ENCODE peak calls at places on chromosome 4, in seven cellular contexts. G is mucosa of descending colon; S is pancreas; V is RWPE2; T is IMR-90; W is CD8-positive, alpha-beta T cell; J is fibroblast of lung. I is an unnamed sample.
A peak's percentile ranks its signal among the peaks of the same experiment; 100 is the strongest.

GRCh38 chr4:89049853-89050252 is 7.1 kb downstream of the FAM13A start:
- DNase-seq in J (no peak), G (no peak), V (no peak), T (no peak), S (no peak), W (no peak), I (no peak)

GRCh38 chr4:1683903-1684755 is at the start of gene FAM53A:
- DNase-seq in G (peak; percentile 99), J (peak; percentile 73), V (peak; percentile 80), S (peak; percentile 94), W (peak; percentile 96), T (peak; percentile 78), I (no peak)

GRCh38 chr4:122525865-122526264 is 69.3 kb upstream of the IL2 start:
- DNase-seq in J (no peak), G (no peak), T (no peak), S (no peak), W (no peak), V (no peak), I (no peak)

GRCh38 chr4:169005453-169006099 is 4.5 kb downstream of the CBR4 start:
- DNase-seq in G (no peak), S (no peak), V (no peak), J (no peak), T (peak; percentile 35), W (no peak), I (no peak)

GRCh38 chr4:46254788-46255187 is 130.9 kb upstream of the GABRG1 start:
- DNase-seq in T (peak; percentile 38), W (no peak), J (peak; percentile 38), V (no peak), G (no peak), S (no peak), I (peak; percentile 10)

GRCh38 chr4:100977746-100978397 is 369.5 kb downstream of the PPP3CA start:
- DNase-seq in W (no peak), J (peak; percentile 80), S (no peak), V (no peak), G (no peak), T (no peak), I (no peak)

GRCh38 chr4:68361146-68361589 is 11.3 kb upstream of the YTHDC1 start:
- DNase-seq in S (no peak), G (no peak), T (peak; percentile 70), W (no peak), V (peak; percentile 74), J (peak; percentile 62), I (peak; percentile 96)

GRCh38 chr4:130197946-130198345 is 1102.0 kb downstream of the C4orf33 start:
- DNase-seq in S (no peak), T (no peak), J (no peak), G (no peak), V (no peak), W (no peak), I (no peak)

GRCh38 chr4:76624271-76624681 is 189.2 kb downstream of the SHROOM3 start:
- DNase-seq in G (no peak), W (no peak), T (peak; percentile 94), V (no peak), J (peak; percentile 98), S (peak; percentile 75), I (peak; percentile 50)

GRCh38 chr4:6999172-7000086 is 43.7 kb upstream of the TADA2B start:
- DNase-seq in J (no peak), G (no peak), T (no peak), V (peak; percentile 90), S (no peak), W (no peak), I (peak; percentile 93)

GRCh38 chr4:24212642-24213041 is 322.8 kb upstream of the PPARGC1A start:
- DNase-seq in J (no peak), W (no peak), G (no peak), T (no peak), V (no peak), S (no peak), I (no peak)

GRCh38 chr4:26021417-26022345 is 107.7 kb downstream of the SMIM20 start:
- DNase-seq in J (peak; percentile 56), W (no peak), V (no peak), G (no peak), S (no peak), T (no peak), I (no peak)

GRCh38 chr4:110208419-110208818 is 10.0 kb upstream of the ELOVL6 start:
- DNase-seq in G (no peak), J (no peak), T (no peak), W (no peak), V (no peak), S (no peak), I (no peak)

GRCh38 chr4:170589597-170590191 is 499.9 kb upstream of the AADAT start:
- DNase-seq in T (no peak), G (no peak), V (no peak), S (no peak), J (peak; percentile 14), W (no peak), I (peak; percentile 27)

GRCh38 chr4:86554641-86555040 is 39.5 kb upstream of the PTPN13 start:
- DNase-seq in J (peak; percentile 26), S (no peak), G (no peak), V (no peak), T (no peak), W (no peak), I (no peak)

GRCh38 chr4:123826896-123827295 is 430.3 kb downstream of the SPRY1 start:
- DNase-seq in S (no peak), V (no peak), G (no peak), J (peak; percentile 79), W (no peak), T (peak; percentile 66), I (peak; percentile 49)

GRCh38 chr4:173370130-173370476 is 651 bp upstream of the SAP30 start:
- DNase-seq in T (no peak), W (no peak), G (peak; percentile 78), S (no peak), J (no peak), V (no peak), I (no peak)

GRCh38 chr4:24794916-24795665 is at the start of gene SOD3:
- DNase-seq in T (peak; percentile 86), V (no peak), J (peak; percentile 91), W (no peak), G (peak; percentile 84), S (peak; percentile 85), I (no peak)

GRCh38 chr4:139311909-139312308 is 9.6 kb upstream of the NDUFC1 start:
- DNase-seq in G (no peak), W (no peak), T (no peak), J (no peak), V (no peak), S (no peak), I (no peak)

GRCh38 chr4:8364141-8364540 is 76.4 kb downstream of the ACOX3 start:
- DNase-seq in W (no peak), S (no peak), T (no peak), G (no peak), V (no peak), J (no peak), I (no peak)

GRCh38 chr4:75633846-75634245 is 3.5 kb upstream of the CDKL2 start:
- DNase-seq in J (peak; percentile 85), T (peak; percentile 40), W (no peak), V (no peak), G (no peak), S (no peak), I (peak; percentile 75)

GRCh38 chr4:30714408-30715031 is 5.6 kb upstream of the PCDH7 start:
- DNase-seq in G (peak; percentile 33), J (peak; percentile 62), V (no peak), W (no peak), T (peak; percentile 59), S (peak; percentile 55), I (no peak)

GRCh38 chr4:168522829-168523228 is 26.0 kb downstream of the PALLD start:
- DNase-seq in V (no peak), J (no peak), T (peak; percentile 31), S (no peak), W (no peak), G (no peak), I (no peak)

GRCh38 chr4:159871141-159871540 is 768.3 kb downstream of the RAPGEF2 start:
- DNase-seq in V (no peak), S (no peak), G (no peak), W (no peak), T (no peak), J (peak; percentile 70), I (peak; percentile 23)

GRCh38 chr4:75990129-75990528 is 616 bp downstream of the SDAD1 start:
- DNase-seq in W (no peak), J (peak; percentile 14), V (no peak), G (no peak), T (peak; percentile 15), S (no peak), I (no peak)

GRCh38 chr4:185120631-185120946 is 22.5 kb upstream of the SLC25A4 start:
- DNase-seq in G (no peak), V (no peak), T (no peak), W (no peak), S (no peak), J (no peak), I (no peak)

GRCh38 chr4:110344165-110344564 is 131.8 kb upstream of the ENPEP start:
- DNase-seq in W (no peak), T (no peak), G (no peak), J (no peak), V (no peak), S (no peak), I (no peak)

GRCh38 chr4:108116423-108117168 is 52.1 kb downstream of the LEF1 start:
- DNase-seq in S (no peak), T (no peak), G (no peak), W (no peak), J (no peak), V (no peak), I (no peak)
- H3K4me1 ChIP-seq in S (no peaks in the 10 kb centered on the region), T (no peaks in the 10 kb centered on the region), G (peaks cover 3% of the 10 kb centered on the region), W (peaks cover 98% of the 10 kb centered on the region), J (no peaks in the 10 kb centered on the region), V (no peaks in the 10 kb centered on the region), I (no peaks in the 10 kb centered on the region)

DNA sequence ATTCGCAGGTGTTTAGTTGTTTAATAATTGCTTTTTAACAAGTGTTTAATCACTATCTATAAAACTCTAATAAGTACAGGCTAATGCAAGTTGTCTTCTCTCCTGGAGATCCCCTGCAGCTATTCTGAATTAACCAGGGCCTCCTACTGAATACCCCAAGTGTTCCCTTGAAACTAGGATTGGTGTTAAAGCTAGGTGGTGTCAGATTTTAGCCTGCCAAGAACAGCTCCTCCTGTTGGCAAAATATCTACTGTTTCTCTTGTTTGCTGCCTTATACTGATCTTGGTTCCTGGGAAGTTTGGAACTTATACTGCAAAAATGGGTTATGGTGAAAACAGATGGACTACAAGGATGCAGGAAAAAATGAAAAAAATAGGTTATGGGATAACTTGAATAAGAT is 26.1 kb upstream of the TMEM154 start:
- DNase-seq in S (no peak), V (no peak), W (no peak), T (no peak), G (no peak), J (no peak), I (no peak)
- TF ChIP-seq CTCF in S (no peak), V (no peak), W (no peak), T (no peak), G (no peak), J (no peak), I (peak; percentile 34)

GRCh38 chr4:181958435-181958834 is 284.8 kb upstream of the TENM3 start:
- DNase-seq in V (no peak), W (no peak), T (no peak), J (peak; percentile 49), S (no peak), G (no peak), I (no peak)
- H3K4me1 ChIP-seq in V (peaks cover 26% of the 10 kb centered on the region), W (no peaks in the 10 kb centered on the region), T (peaks cover 7% of the 10 kb centered on the region), J (peaks cover 3% of the 10 kb centered on the region), S (no peaks in the 10 kb centered on the region), G (no peaks in the 10 kb centered on the region), I (peaks cover 14% of the 10 kb centered on the region)

DNA sequence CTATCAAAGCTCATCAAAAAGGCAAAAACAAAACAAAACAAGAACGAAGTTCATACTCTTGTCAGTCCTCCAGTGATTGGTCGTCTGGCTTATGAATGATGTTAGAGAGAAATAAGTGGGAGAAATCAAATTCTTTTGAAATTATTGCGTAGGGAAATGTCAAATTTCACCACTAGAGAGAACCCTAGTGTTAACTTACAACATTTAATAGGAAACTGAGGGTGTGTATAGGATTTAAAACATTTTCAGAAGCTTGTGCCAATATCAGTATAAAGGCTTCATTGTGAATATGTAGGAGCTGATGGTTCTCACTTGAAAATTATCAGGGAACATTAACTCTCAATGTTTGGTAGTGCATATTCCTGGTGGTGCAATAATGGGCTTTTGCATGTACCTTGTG is 17.4 kb downstream of the ADH6 start:
- DNase-seq in J (no peak), T (peak; percentile 55), W (no peak), G (no peak), S (no peak), V (no peak), I (no peak)
- TF ChIP-seq CTCF in J (peak; percentile 13), T (peak; percentile 59), W (no peak), G (no peak), S (no peak), V (peak; percentile 9), I (peak; percentile 47)

I was measured in foreskin keratinocyte.